ENCODE peak calls at places on chromosomes 11 and 22, in six cellular contexts. G, C, Y, Q, T and H are unnamed samples.

GRCh38 chr22:46547883-46548244 is 10.4 kb upstream of the CELSR1 start:
- DNase-seq in G (peak; percentile 92), C (peak; percentile 68), Y (peak; percentile 89), Q (no peak), T (no peak), H (no peak)

GRCh38 chr11:30433831-30434230 is 110.9 kb downstream of the ARL14EP start:
- DNase-seq in G (no peak), C (no peak), Y (no peak), Q (no peak), T (no peak), H (no peak)

GRCh38 chr11:38302564-38302963 is 1704.5 kb upstream of the RAG2 start:
- DNase-seq in G (no peak), C (no peak), Y (no peak), Q (no peak), T (no peak), H (no peak)

GRCh38 chr11:108984021-108984420 is 319.2 kb downstream of the DDX10 start:
- DNase-seq in G (no peak), C (no peak), Y (no peak), Q (no peak), T (no peak), H (no peak)

GRCh38 chr11:67113231-67113721 is 5.8 kb upstream of the KDM2A start:
- DNase-seq in G (no peak), C (no peak), Y (no peak), Q (no peak), T (peak; percentile 27), H (no peak)

GRCh38 chr11:36254739-36255138 is 34.5 kb downstream of the COMMD9 start:
- DNase-seq in G (no peak), C (no peak), Y (no peak), Q (no peak), T (no peak), H (no peak)

GRCh38 chr11:119153049-119153818 is 4.4 kb downstream of the ABCG4 start:
- DNase-seq in G (no peak), C (no peak), Y (no peak), Q (no peak), T (peak; percentile 63), H (no peak)

GRCh38 chr22:24994070-24994763 is 41.7 kb downstream of the KIAA1671 start:
- DNase-seq in G (no peak), C (peak; percentile 75), Y (no peak), Q (peak; percentile 85), T (peak; percentile 64), H (no peak)

GRCh38 chr11:93741882-93742226 is 382 bp downstream of the C11orf54 start:
- DNase-seq in G (peak; percentile 71), C (peak; percentile 56), Y (no peak), Q (no peak), T (peak; percentile 51), H (peak; percentile 88)

GRCh38 chr11:41963406-41963805 is 504.0 kb upstream of the LRRC4C start:
- DNase-seq in G (no peak), C (no peak), Y (no peak), Q (no peak), T (no peak), H (no peak)

GRCh38 chr22:36156515-36157419 is 3.8 kb downstream of the APOL3 start:
- DNase-seq in G (peak; percentile 94), C (peak; percentile 52), Y (peak; percentile 94), Q (peak; percentile 67), T (peak; percentile 72), H (no peak)

GRCh38 chr11:1238767-1239595 is 16.1 kb downstream of the MUC5B start:
- DNase-seq in G (no peak), C (no peak), Y (no peak), Q (peak; percentile 83), T (peak; percentile 74), H (peak; percentile 84)

GRCh38 chr22:49968831-49969661 is 8.5 kb downstream of the PIM3 start:
- DNase-seq in G (peak; percentile 30), C (no peak), Y (peak; percentile 18), Q (peak; percentile 52), T (no peak), H (no peak)

GRCh38 chr11:7016011-7016410 is 4.1 kb downstream of the ZNF214 start:
- DNase-seq in G (no peak), C (no peak), Y (no peak), Q (no peak), T (no peak), H (no peak)

GRCh38 chr11:7967097-7967496 is 1.9 kb upstream of the NLRP10 start:
- DNase-seq in G (no peak), C (no peak), Y (no peak), Q (no peak), T (no peak), H (no peak)

GRCh38 chr11:81596709-81597108 is 1137.0 kb downstream of the FAM181B start:
- DNase-seq in G (no peak), C (no peak), Y (no peak), Q (no peak), T (no peak), H (no peak)

GRCh38 chr11:119380816-119381185 is 689 bp downstream of the USP2 start:
- DNase-seq in G (no peak), C (no peak), Y (no peak), Q (no peak), T (peak; percentile 75), H (no peak)

DNA sequence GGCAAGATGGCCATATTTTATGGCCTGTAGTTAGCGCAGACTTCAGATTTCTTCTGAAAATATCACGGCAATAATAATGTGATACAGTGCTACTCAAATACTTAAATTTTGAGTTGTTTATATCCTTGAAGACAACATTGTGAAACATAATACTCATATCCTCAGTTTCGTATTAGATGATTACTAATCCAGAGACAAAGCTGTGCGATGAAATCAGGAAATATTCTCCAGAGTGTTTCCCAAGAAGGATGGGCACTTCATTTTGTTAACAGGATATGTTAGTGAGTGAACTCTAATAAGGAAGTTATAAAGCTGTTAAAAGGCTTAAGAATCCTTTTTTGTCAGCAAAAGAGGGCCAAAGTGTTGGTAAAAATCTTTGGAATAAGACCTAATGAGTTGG is 4.0 kb upstream of the PIK3IP1 start:
- DNase-seq in G (no peak), C (no peak), Y (no peak), Q (no peak), T (no peak), H (no peak)
- H3K4me1 ChIP-seq in G (peaks cover 42% of the 10 kb centered on the region), C (peaks cover 50% of the 10 kb centered on the region), Y (no peaks in the 10 kb centered on the region), Q (peaks cover 14% of the 10 kb centered on the region), T (peaks cover 8% of the 10 kb centered on the region), H (peaks cover 12% of the 10 kb centered on the region)

GRCh38 chr11:45563801-45564200 is 101.6 kb downstream of the CHST1 start:
- DNase-seq in G (no peak), C (no peak), Y (no peak), Q (no peak), T (peak; percentile 28), H (no peak)

GRCh38 chr11:45556851-45557707 is 108.3 kb downstream of the CHST1 start:
- DNase-seq in G (no peak), C (no peak), Y (no peak), Q (no peak), T (no peak), H (no peak)

GRCh38 chr11:45560935-45561330 is 104.5 kb downstream of the CHST1 start:
- DNase-seq in G (no peak), C (no peak), Y (no peak), Q (no peak), T (no peak), H (no peak)

GRCh38 chr11:45565589-45565988 is 99.8 kb downstream of the CHST1 start:
- DNase-seq in G (no peak), C (no peak), Y (no peak), Q (no peak), T (no peak), H (no peak)

DNA sequence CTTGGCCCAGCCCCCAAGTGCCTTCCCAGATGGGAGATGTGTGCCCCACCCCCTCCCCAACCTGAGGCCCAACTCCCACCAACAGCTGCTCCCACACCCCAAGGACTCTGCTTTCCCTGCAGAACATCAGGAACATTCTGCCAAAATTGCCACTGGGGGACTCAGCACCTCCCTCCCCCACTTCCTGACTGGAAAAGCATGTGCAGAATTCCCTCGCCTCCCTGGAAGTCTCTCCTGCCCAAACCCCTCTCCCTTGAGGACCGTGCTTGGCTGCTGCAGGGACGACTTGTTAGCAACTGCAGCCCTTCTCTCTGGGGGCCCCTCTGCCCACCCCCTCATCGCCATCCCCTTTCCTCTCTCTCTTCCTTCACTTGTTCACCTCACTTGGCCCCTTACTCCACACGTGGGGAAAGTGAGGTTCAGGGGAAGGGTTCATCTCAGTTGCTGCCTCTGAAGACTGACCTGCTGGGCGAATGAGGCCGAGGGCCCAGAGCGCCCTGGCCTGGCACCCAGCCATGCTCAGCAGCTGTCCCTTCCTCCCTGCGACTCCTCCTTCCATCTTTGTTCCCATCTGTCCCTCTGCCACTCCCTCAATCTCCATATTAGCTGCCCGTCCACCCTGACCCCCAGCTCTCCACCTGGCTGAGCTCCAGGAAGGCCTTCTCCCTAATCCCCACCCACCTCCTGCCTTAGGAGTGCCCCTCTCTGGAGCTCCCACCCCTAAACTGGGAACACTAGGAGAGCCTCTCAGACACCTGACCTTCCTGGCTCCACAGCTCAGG is 105.1 kb downstream of the CHST1 start:
- DNase-seq in G (no peak), C (no peak), Y (no peak), Q (no peak), T (no peak), H (no peak)
- TF ChIP-seq CTCF in G (no peak), C (no peak), Y (no peak), Q (no peak), T (no peak), H (no peak)

DNA sequence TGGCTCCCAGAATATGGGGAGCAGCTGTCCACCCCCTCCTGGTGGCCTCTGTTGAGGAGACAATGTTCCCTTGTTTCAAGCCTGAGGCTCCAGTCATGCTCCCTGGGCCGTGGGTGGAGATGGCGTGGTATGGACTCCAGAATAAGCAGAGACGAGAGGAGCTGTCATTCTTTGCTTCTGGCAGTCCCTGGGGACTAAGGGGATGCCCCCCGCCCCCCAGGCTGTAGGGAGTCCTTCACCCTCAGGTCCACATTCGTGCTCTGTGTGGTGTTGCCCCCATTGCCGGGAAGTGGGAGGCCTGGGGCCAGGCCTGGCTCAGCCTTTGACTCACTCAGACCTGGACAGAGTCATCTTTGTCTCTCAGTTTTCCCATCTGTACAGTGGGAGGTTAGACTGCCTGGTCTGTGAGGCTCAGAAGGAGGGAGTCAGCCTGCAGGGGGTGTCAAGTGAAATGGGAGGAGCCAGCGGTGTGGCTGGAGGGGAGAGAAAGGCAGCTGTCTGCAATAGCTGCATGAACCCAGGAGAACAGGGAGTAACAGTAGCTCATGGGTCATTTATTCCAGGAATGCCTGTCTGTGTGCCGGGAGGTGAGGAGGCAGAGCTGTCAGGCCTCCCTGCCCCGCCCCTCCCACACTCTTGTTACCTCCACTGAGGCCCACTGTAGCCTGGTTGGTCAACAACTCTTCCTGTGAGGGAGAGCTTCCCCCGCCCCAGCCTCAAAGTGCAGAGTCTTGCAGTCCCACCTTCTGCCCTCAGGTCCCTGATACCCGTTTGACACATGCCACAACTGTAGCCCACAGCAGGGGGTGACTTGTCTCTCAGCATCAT is 6.3 kb downstream of the ARHGEF17 start:
- DNase-seq in G (no peak), C (no peak), Y (no peak), Q (no peak), T (peak; percentile 50), H (peak; percentile 93)
- H3K4me3 ChIP-seq in G (peak overlapping the region; percentile 71), C (no peak overlapping the region), Y (peak overlapping the region; percentile 90), Q (no peak overlapping the region), T (no peak overlapping the region), H (no peak overlapping the region)

GRCh38 chr11:3156661-3157311 is 8.3 kb downstream of the OSBPL5 start:
- DNase-seq in G (no peak), C (no peak), Y (peak; percentile 16), Q (no peak), T (no peak), H (no peak)

GRCh38 chr11:3154001-3154599 is 11.0 kb downstream of the OSBPL5 start:
- DNase-seq in G (no peak), C (no peak), Y (no peak), Q (peak; percentile 51), T (no peak), H (no peak)

GRCh38 chr11:3156282-3156660 is 8.8 kb downstream of the OSBPL5 start:
- DNase-seq in G (no peak), C (no peak), Y (peak; percentile 69), Q (peak; percentile 46), T (no peak), H (no peak)

GRCh38 chr11:3155216-3155615 is 9.9 kb downstream of the OSBPL5 start:
- DNase-seq in G (no peak), C (no peak), Y (peak; percentile 17), Q (peak; percentile 27), T (no peak), H (no peak)

GRCh38 chr11:3155691-3156258 is 9.3 kb downstream of the OSBPL5 start:
- DNase-seq in G (no peak), C (no peak), Y (peak; percentile 21), Q (no peak), T (no peak), H (no peak)
- H3K4me1 ChIP-seq in G (peaks cover 7% of the 10 kb centered on the region), C (no peaks in the 10 kb centered on the region), Y (peaks cover 14% of the 10 kb centered on the region), Q (peaks cover 7% of the 10 kb centered on the region), T (peaks cover 7% of the 10 kb centered on the region), H (peaks cover 3% of the 10 kb centered on the region)